ENCODE peak calls at places on chromosomes 3 and 15, in six cellular contexts. D, P, L, N, K and T are unnamed samples.
A peak's percentile ranks its signal among the peaks of the same experiment; 100 is the strongest.

GRCh38 chr3:119585193-119585592 is 5.9 kb downstream of the ADPRH start:
- DNase-seq in N (no peak), P (no peak), K (no peak), D (no peak), L (no peak), T (no peak)

GRCh38 chr3:50599716-50600118 is 11.9 kb downstream of the CISH start:
- DNase-seq in N (no peak), D (no peak), L (no peak), K (no peak), P (no peak), T (no peak)

GRCh38 chr3:183460059-183461052 is 31.9 kb upstream of the MCF2L2 start:
- DNase-seq in L (no peak), P (no peak), D (no peak), N (no peak), K (no peak), T (no peak)

GRCh38 chr3:155231792-155232191 is 61.7 kb downstream of the STRIT1 start:
- DNase-seq in D (no peak), K (no peak), N (no peak), P (no peak), L (no peak), T (no peak)

GRCh38 chr3:73625124-73625665 is 454 bp upstream of the PDZRN3 start:
- DNase-seq in P (no peak), L (no peak), D (peak; percentile 26), N (no peak), K (peak; percentile 46), T (peak; percentile 32)

GRCh38 chr3:181210275-181210674 is 220.7 kb upstream of the DNAJC19 start:
- DNase-seq in P (no peak), L (no peak), D (no peak), K (no peak), N (no peak), T (peak; percentile 3)

GRCh38 chr3:122533931-122534334 is 19.2 kb upstream of the KPNA1 start:
- DNase-seq in N (no peak), L (no peak), K (no peak), D (no peak), P (peak; percentile 76), T (peak; percentile 79)

GRCh38 chr3:48370330-48370708 is 1.7 kb upstream of the FBXW12 start:
- DNase-seq in N (no peak), P (no peak), D (no peak), K (no peak), L (no peak), T (no peak)

GRCh38 chr3:17602126-17602525 is 140.3 kb downstream of the TBC1D5 start:
- DNase-seq in K (no peak), L (no peak), N (no peak), P (no peak), D (no peak), T (peak; percentile 53)

GRCh38 chr3:55423888-55424287 is 63.2 kb downstream of the WNT5A start:
- DNase-seq in P (no peak), D (no peak), L (no peak), N (no peak), K (peak; percentile 9), T (no peak)

GRCh38 chr3:52405066-52405465 is 39.8 kb downstream of the SEMA3G start:
- DNase-seq in D (no peak), P (no peak), K (no peak), L (no peak), N (peak; percentile 59), T (no peak)

GRCh38 chr3:14128724-14129123 is 3.9 kb downstream of the TMEM43 start:
- DNase-seq in L (no peak), D (no peak), P (no peak), K (no peak), N (no peak), T (no peak)
- H3K36me3 ChIP-seq in L (peaks cover 41% of the 10 kb centered on the region), D (peaks cover 11% of the 10 kb centered on the region), P (peaks cover 11% of the 10 kb centered on the region), K (peaks cover 25% of the 10 kb centered on the region), N (peaks cover 45% of the 10 kb centered on the region), T (peaks cover 49% of the 10 kb centered on the region)

GRCh38 chr3:167837430-167837829 is 101.9 kb downstream of the SERPINI1 start:
- DNase-seq in N (no peak), P (no peak), K (no peak), L (no peak), D (no peak), T (no peak)
- TF ChIP-seq CTCF in N (peak; percentile 29), P (no peak), K (peak; percentile 16), L (no peak), D (no peak), T (no peak)

GRCh38 chr15:78004222-78004727 is 73.2 kb downstream of the TBC1D2B start:
- DNase-seq in D (no peak), P (no peak), L (no peak), N (no peak), K (no peak), T (no peak)
- H3K36me3 ChIP-seq in D (no peaks in the 10 kb centered on the region), P (peaks cover 2% of the 10 kb centered on the region), L (peaks cover 36% of the 10 kb centered on the region), N (peaks cover 94% of the 10 kb centered on the region), K (no peaks in the 10 kb centered on the region), T (peaks cover 65% of the 10 kb centered on the region)

GRCh38 chr3:100871307-100871706 is 121.9 kb downstream of the ABI3BP start:
- DNase-seq in D (no peak), N (no peak), P (no peak), L (no peak), K (no peak), T (no peak)

GRCh38 chr3:100873624-100874023 is 119.6 kb downstream of the ABI3BP start:
- DNase-seq in L (no peak), K (no peak), D (no peak), N (no peak), P (no peak), T (no peak)

GRCh38 chr3:100879445-100879844 is 113.8 kb downstream of the ABI3BP start:
- DNase-seq in D (no peak), P (no peak), L (no peak), K (no peak), N (no peak), T (no peak)

GRCh38 chr3:100877286-100877685 is 115.9 kb downstream of the ABI3BP start:
- DNase-seq in P (no peak), K (no peak), L (no peak), D (no peak), N (no peak), T (no peak)

GRCh38 chr3:100875239-100875638 is 118.0 kb downstream of the ABI3BP start:
- DNase-seq in P (no peak), L (no peak), D (peak; percentile 88), N (no peak), K (peak; percentile 47), T (peak; percentile 58)
- TF ChIP-seq CTCF in P (no peak), L (no peak), D (no peak), N (no peak), K (no peak), T (no peak)

GRCh38 chr15:52658955-52659354 is 20.2 kb downstream of the ATOSA start:
- DNase-seq in N (no peak), P (no peak), D (no peak), K (no peak), L (no peak), T (no peak)
- H3K36me3 ChIP-seq in N (peaks cover 50% of the 10 kb centered on the region), P (peaks cover 2% of the 10 kb centered on the region), D (peaks cover 6% of the 10 kb centered on the region), K (no peaks in the 10 kb centered on the region), L (peaks cover 18% of the 10 kb centered on the region), T (peaks cover under 1% of the 10 kb centered on the region)

GRCh38 chr15:51825701-51826100 is 3.8 kb upstream of the TMOD3 start:
- DNase-seq in N (no peak), P (no peak), L (no peak), K (no peak), D (no peak), T (no peak)

GRCh38 chr15:51828621-51829359 is 663 bp upstream of the TMOD3 start:
- DNase-seq in L (no peak), P (no peak), N (no peak), D (no peak), K (no peak), T (no peak)

GRCh38 chr15:51830279-51830806 is 890 bp downstream of the TMOD3 start:
- DNase-seq in D (no peak), N (no peak), L (no peak), P (no peak), K (no peak), T (peak; percentile 9)

GRCh38 chr15:51833782-51834181 is 4.3 kb downstream of the TMOD3 start:
- DNase-seq in P (no peak), L (no peak), D (no peak), N (no peak), K (no peak), T (no peak)

DNA sequence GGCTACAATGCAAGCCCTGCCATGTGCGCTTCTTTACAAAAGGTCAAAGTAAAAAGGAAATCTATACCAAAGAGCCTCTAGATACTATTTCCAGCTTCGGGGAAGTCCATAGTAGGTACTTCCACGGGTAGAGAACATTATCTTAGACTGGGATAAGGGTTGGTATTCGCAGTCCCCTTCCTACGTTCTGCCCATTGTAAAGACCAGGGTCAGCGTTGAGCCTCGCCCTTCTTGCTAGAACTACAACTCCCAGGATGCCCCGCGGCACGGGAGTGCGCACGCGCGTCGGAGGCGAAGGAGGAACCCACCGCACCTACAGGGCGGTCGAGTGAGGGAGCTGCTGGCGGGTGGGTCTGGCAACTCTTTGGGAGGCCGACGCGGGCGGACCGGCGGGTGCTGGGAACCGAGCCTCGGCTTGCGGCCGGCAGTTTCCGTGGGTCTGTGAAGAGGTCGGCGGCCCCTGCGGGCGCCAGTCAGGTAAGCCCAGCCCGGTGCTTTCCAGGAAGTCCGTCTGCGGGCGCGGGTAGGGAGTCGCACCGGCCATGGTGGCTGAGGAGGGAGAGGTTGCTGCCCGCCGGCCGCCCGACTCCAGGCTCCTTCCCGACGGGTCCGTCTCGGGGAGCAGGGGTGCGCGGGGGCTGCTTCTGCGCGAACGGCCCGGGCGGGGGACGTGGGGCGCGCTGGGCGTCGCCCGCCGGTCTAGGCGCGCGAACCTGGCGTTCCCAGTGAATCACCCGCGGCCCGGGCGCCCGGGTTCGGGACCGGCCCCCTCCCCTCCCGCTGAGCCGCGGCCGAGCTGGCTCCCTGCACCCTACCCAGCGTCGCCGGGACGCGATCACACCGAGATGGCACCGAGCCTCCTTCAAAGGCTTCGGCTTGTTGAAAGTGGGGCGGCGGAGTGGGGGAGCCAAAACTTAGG is at the start of gene TMOD3:
- DNase-seq in N (peak; percentile 97), P (peak; percentile 74), K (peak; percentile 90), L (peak; percentile 74), D (peak; percentile 91), T (peak; percentile 82)
- TF ChIP-seq CTCF in N (no peak), P (no peak), K (peak; percentile 29), L (no peak), D (peak; percentile 21), T (no peak)

GRCh38 chr3:157133434-157134320 is 26.3 kb downstream of the CCNL1 start:
- DNase-seq in P (no peak), N (no peak), K (no peak), D (no peak), L (no peak), T (no peak)

GRCh38 chr3:157134620-157135191 is 25.2 kb downstream of the CCNL1 start:
- DNase-seq in L (no peak), P (no peak), K (peak; percentile 90), D (peak; percentile 79), N (no peak), T (no peak)

GRCh38 chr3:157135671-157136396 is 24.1 kb downstream of the CCNL1 start:
- DNase-seq in P (no peak), N (no peak), L (no peak), K (no peak), D (peak; percentile 50), T (peak; percentile 57)

GRCh38 chr3:157139938-157140534 is 19.9 kb downstream of the CCNL1 start:
- DNase-seq in K (no peak), L (no peak), N (no peak), D (no peak), P (no peak), T (no peak)

GRCh38 chr3:157136647-157137387 is 23.1 kb downstream of the CCNL1 start:
- DNase-seq in D (peak; percentile 71), K (peak; percentile 46), L (no peak), P (no peak), N (no peak), T (no peak)
- H3K36me3 ChIP-seq in D (no peaks in the 10 kb centered on the region), K (no peaks in the 10 kb centered on the region), L (no peaks in the 10 kb centered on the region), P (no peaks in the 10 kb centered on the region), N (peaks cover 19% of the 10 kb centered on the region), T (no peaks in the 10 kb centered on the region)